ENCODE peak calls at places on chromosome 9, in seven cellular contexts. X is right lobe of liver; L is heart right ventricle; O is HT-29; N is effector memory CD4-positive, alpha-beta T cell; D is kidney; R is hypothalamus. W is an unnamed sample.

GRCh38 chr9:126500600-126501382 is 112.9 kb upstream of the LMX1B start:
- DNase-seq in L (peak; percentile 79), R (peak; percentile 67), X (peak; percentile 70), N (peak; percentile 34), D (peak; percentile 89), O (peak; percentile 62), W (no peak)

GRCh38 chr9:36151306-36152210 is 15.0 kb downstream of the GLIPR2 start:
- DNase-seq in L (peak; percentile 56), N (peak; percentile 88), O (peak; percentile 19), R (no peak), X (peak; percentile 62), D (peak; percentile 83), W (no peak)

GRCh38 chr9:12640021-12640587 is 53.1 kb upstream of the TYRP1 start:
- DNase-seq in N (no peak), D (no peak), R (no peak), O (peak; percentile 70), L (no peak), X (no peak), W (no peak)

GRCh38 chr9:123434619-123435240 is 78.7 kb downstream of the CRB2 start:
- DNase-seq in R (no peak), O (peak; percentile 16), X (no peak), L (no peak), D (no peak), N (no peak), W (peak; percentile 39)

GRCh38 chr9:14314929-14315753 is 1.2 kb upstream of the NFIB start:
- DNase-seq in O (peak; percentile 79), L (peak; percentile 98), D (peak; percentile 97), X (peak; percentile 96), R (peak; percentile 92), N (no peak), W (peak; percentile 96)

GRCh38 chr9:17958363-17958762 is 379.5 kb downstream of the SH3GL2 start:
- DNase-seq in D (no peak), L (no peak), N (no peak), R (no peak), X (no peak), O (no peak), W (no peak)

GRCh38 chr9:137488330-137488653 is 29.2 kb upstream of the NSMF start:
- DNase-seq in L (no peak), D (peak; percentile 38), R (no peak), N (no peak), O (peak; percentile 49), X (no peak), W (no peak)

GRCh38 chr9:126853667-126854066 is 6.8 kb upstream of the ZBTB34 start:
- DNase-seq in X (no peak), R (no peak), N (no peak), O (no peak), D (no peak), L (no peak), W (no peak)

GRCh38 chr9:130954317-130954716 is 15.3 kb upstream of the FIBCD1 start:
- DNase-seq in O (no peak), R (no peak), D (no peak), X (no peak), L (no peak), N (no peak), W (no peak)

GRCh38 chr9:127980056-127980705 is 608 bp downstream of the EEIG1 start:
- DNase-seq in L (peak; percentile 55), R (no peak), N (peak; percentile 45), D (peak; percentile 88), X (peak; percentile 82), O (peak; percentile 71), W (no peak)

GRCh38 chr9:89797255-89797654 is 192.4 kb downstream of the GADD45G start:
- DNase-seq in X (no peak), L (no peak), D (no peak), R (no peak), N (no peak), O (no peak), W (peak; percentile 72)

GRCh38 chr9:28093141-28093540 is 519.9 kb upstream of the C9orf72 start:
- DNase-seq in X (no peak), N (no peak), D (no peak), R (no peak), L (no peak), O (no peak), W (no peak)

GRCh38 chr9:113808391-113809191 is 67.5 kb upstream of the ZNF618 start:
- DNase-seq in L (no peak), R (no peak), X (no peak), O (no peak), N (no peak), D (peak; percentile 72), W (no peak)

GRCh38 chr9:136443087-136443486 is 3.4 kb upstream of the INPP5E start:
- DNase-seq in O (no peak), L (no peak), N (no peak), X (no peak), R (no peak), D (peak; percentile 62), W (no peak)

GRCh38 chr9:121483473-121484031 is 16.1 kb downstream of the GGTA1 start:
- DNase-seq in N (no peak), X (no peak), R (no peak), L (no peak), O (no peak), D (no peak), W (no peak)

GRCh38 chr9:127739614-127740322 is 4.7 kb upstream of the TOR2A start:
- DNase-seq in D (no peak), X (no peak), L (peak; percentile 49), R (no peak), O (no peak), N (no peak), W (no peak)

GRCh38 chr9:134660407-134660806 is 18.8 kb downstream of the COL5A1 start:
- DNase-seq in L (no peak), N (no peak), R (no peak), X (no peak), O (peak; percentile 32), D (no peak), W (no peak)

GRCh38 chr9:76893395-76893932 is 12.4 kb downstream of the PRUNE2 start:
- DNase-seq in D (no peak), X (no peak), O (no peak), N (no peak), L (no peak), R (peak; percentile 41), W (no peak)

GRCh38 chr9:70054546-70054945 is 10.9 kb downstream of the MAMDC2 start:
- DNase-seq in X (no peak), L (no peak), D (no peak), N (no peak), O (no peak), R (no peak), W (no peak)

GRCh38 chr9:124684140-124684539 is 87.0 kb downstream of the NR6A1 start:
- DNase-seq in R (no peak), O (no peak), L (no peak), D (no peak), X (no peak), N (no peak), W (no peak)

GRCh38 chr9:129446828-129447550 is 173.9 kb downstream of the C9orf50 start:
- DNase-seq in L (no peak), D (no peak), R (peak; percentile 58), N (no peak), O (no peak), X (no peak), W (no peak)

GRCh38 chr9:4443439-4443838 is 46.8 kb upstream of the SLC1A1 start:
- DNase-seq in L (no peak), O (no peak), D (no peak), R (no peak), N (no peak), X (no peak), W (no peak)

GRCh38 chr9:116998305-116998704 is 311.2 kb downstream of the TRIM32 start:
- DNase-seq in O (peak; percentile 32), N (no peak), D (no peak), R (no peak), X (no peak), L (no peak), W (no peak)

GRCh38 chr9:88388203-88388885 is at the start of gene SPIN1:
- DNase-seq in X (peak; percentile 89), D (peak; percentile 95), L (peak; percentile 87), R (peak; percentile 67), N (peak; percentile 74), O (peak; percentile 85), W (peak; percentile 96)

GRCh38 chr9:110979636-110980035 is 58.6 kb downstream of the LPAR1 start:
- DNase-seq in D (no peak), O (no peak), X (no peak), N (no peak), L (no peak), R (no peak), W (no peak)

W was measured in mesenteric fat pad.